ENCODE peak calls at places on chromosomes 4 and X, in ten cellular contexts. One of them, this sample, is unnamed.

GRCh38 chr4:125833-126232 is 1.5 kb downstream of the ZNF718 start:
- DNase-seq in cerebellar cortex: peak
- DNase-seq in HL-60: peak
- DNase-seq in activated naive CD4-positive, alpha-beta T cell: no peak
- DNase-seq in Calu3: no peak
- DNase-seq in heart right ventricle: no peak
- DNase-seq in C1 segment of cervical spinal cord: peak
- DNase-seq in stimulated activated CD8-positive, alpha-beta memory T cell treated with anti-CD3 and anti-CD28 coated beads, Interleukin-4, amount 100 ng/mL, for 1 hour: no peak
- DNase-seq in iPS-NIHi11: no peak
- DNase-seq in T-helper 9 cell: no peak
- DNase-seq in this sample: no peak

GRCh38 chr4:95363966-95364365 is 184.8 kb downstream of the UNC5C start:
- DNase-seq in HL-60: no peak
- DNase-seq in iPS-NIHi11: no peak
- DNase-seq in C1 segment of cervical spinal cord: no peak
- DNase-seq in stimulated activated CD8-positive, alpha-beta memory T cell treated with anti-CD3 and anti-CD28 coated beads, Interleukin-4, amount 100 ng/mL, for 1 hour: no peak
- DNase-seq in cerebellar cortex: no peak
- DNase-seq in T-helper 9 cell: no peak
- DNase-seq in activated naive CD4-positive, alpha-beta T cell: no peak
- DNase-seq in heart right ventricle: no peak
- DNase-seq in Calu3: peak
- DNase-seq in this sample: no peak

GRCh38 chrX:31232506-31232905 is 160.7 kb upstream of the FTHL17 start:
- DNase-seq in heart right ventricle: no peak
- DNase-seq in iPS-NIHi11: no peak
- DNase-seq in Calu3: no peak
- DNase-seq in stimulated activated CD8-positive, alpha-beta memory T cell treated with anti-CD3 and anti-CD28 coated beads, Interleukin-4, amount 100 ng/mL, for 1 hour: no peak
- DNase-seq in T-helper 9 cell: no peak
- DNase-seq in cerebellar cortex: peak
- DNase-seq in HL-60: no peak
- DNase-seq in activated naive CD4-positive, alpha-beta T cell: no peak
- DNase-seq in C1 segment of cervical spinal cord: peak
- DNase-seq in this sample: no peak

GRCh38 chrX:130682990-130683389 is 220.0 kb downstream of the ENOX2 start:
- DNase-seq in HL-60: no peak
- DNase-seq in iPS-NIHi11: no peak
- DNase-seq in heart right ventricle: no peak
- DNase-seq in C1 segment of cervical spinal cord: no peak
- DNase-seq in Calu3: no peak
- DNase-seq in cerebellar cortex: no peak
- DNase-seq in T-helper 9 cell: no peak
- DNase-seq in activated naive CD4-positive, alpha-beta T cell: no peak
- DNase-seq in stimulated activated CD8-positive, alpha-beta memory T cell treated with anti-CD3 and anti-CD28 coated beads, Interleukin-4, amount 100 ng/mL, for 1 hour: no peak
- DNase-seq in this sample: no peak

GRCh38 chrX:2863646-2864045 is 34.9 kb downstream of the GYG2 start:
- DNase-seq in iPS-NIHi11: peak
- DNase-seq in cerebellar cortex: no peak
- DNase-seq in stimulated activated CD8-positive, alpha-beta memory T cell treated with anti-CD3 and anti-CD28 coated beads, Interleukin-4, amount 100 ng/mL, for 1 hour: no peak
- DNase-seq in HL-60: no peak
- DNase-seq in heart right ventricle: no peak
- DNase-seq in T-helper 9 cell: no peak
- DNase-seq in activated naive CD4-positive, alpha-beta T cell: no peak
- DNase-seq in Calu3: no peak
- DNase-seq in C1 segment of cervical spinal cord: no peak
- DNase-seq in this sample: peak

GRCh38 chr4:122652379-122652778 is 31.5 kb upstream of the IL21 start:
- DNase-seq in cerebellar cortex: peak
- DNase-seq in heart right ventricle: no peak
- DNase-seq in Calu3: peak
- DNase-seq in stimulated activated CD8-positive, alpha-beta memory T cell treated with anti-CD3 and anti-CD28 coated beads, Interleukin-4, amount 100 ng/mL, for 1 hour: no peak
- DNase-seq in T-helper 9 cell: peak
- DNase-seq in C1 segment of cervical spinal cord: no peak
- DNase-seq in iPS-NIHi11: peak
- DNase-seq in activated naive CD4-positive, alpha-beta T cell: no peak
- DNase-seq in HL-60: peak
- DNase-seq in this sample: no peak

GRCh38 chr4:140856692-140857091 is 100.5 kb upstream of the TBC1D9 start:
- DNase-seq in iPS-NIHi11: peak
- DNase-seq in C1 segment of cervical spinal cord: no peak
- DNase-seq in Calu3: peak
- DNase-seq in T-helper 9 cell: no peak
- DNase-seq in HL-60: no peak
- DNase-seq in stimulated activated CD8-positive, alpha-beta memory T cell treated with anti-CD3 and anti-CD28 coated beads, Interleukin-4, amount 100 ng/mL, for 1 hour: no peak
- DNase-seq in cerebellar cortex: no peak
- DNase-seq in activated naive CD4-positive, alpha-beta T cell: no peak
- DNase-seq in heart right ventricle: peak
- DNase-seq in this sample: peak

GRCh38 chrX:48937065-48937907 is 18.5 kb upstream of the PIM2 start:
- DNase-seq in T-helper 9 cell: peak
- DNase-seq in activated naive CD4-positive, alpha-beta T cell: peak
- DNase-seq in iPS-NIHi11: peak
- DNase-seq in cerebellar cortex: no peak
- DNase-seq in stimulated activated CD8-positive, alpha-beta memory T cell treated with anti-CD3 and anti-CD28 coated beads, Interleukin-4, amount 100 ng/mL, for 1 hour: peak
- DNase-seq in C1 segment of cervical spinal cord: peak
- DNase-seq in HL-60: peak
- DNase-seq in heart right ventricle: peak
- DNase-seq in Calu3: no peak
- DNase-seq in this sample: peak

GRCh38 chrX:40831750-40832149 is 96.4 kb upstream of the MED14 start:
- DNase-seq in HL-60: no peak
- DNase-seq in Calu3: no peak
- DNase-seq in stimulated activated CD8-positive, alpha-beta memory T cell treated with anti-CD3 and anti-CD28 coated beads, Interleukin-4, amount 100 ng/mL, for 1 hour: no peak
- DNase-seq in heart right ventricle: no peak
- DNase-seq in cerebellar cortex: no peak
- DNase-seq in iPS-NIHi11: no peak
- DNase-seq in C1 segment of cervical spinal cord: no peak
- DNase-seq in T-helper 9 cell: no peak
- DNase-seq in activated naive CD4-positive, alpha-beta T cell: no peak
- DNase-seq in this sample: no peak

GRCh38 chrX:129572422-129572821 is 32.4 kb downstream of the OCRL start:
- DNase-seq in cerebellar cortex: no peak
- DNase-seq in stimulated activated CD8-positive, alpha-beta memory T cell treated with anti-CD3 and anti-CD28 coated beads, Interleukin-4, amount 100 ng/mL, for 1 hour: no peak
- DNase-seq in HL-60: no peak
- DNase-seq in heart right ventricle: no peak
- DNase-seq in C1 segment of cervical spinal cord: no peak
- DNase-seq in iPS-NIHi11: no peak
- DNase-seq in activated naive CD4-positive, alpha-beta T cell: no peak
- DNase-seq in Calu3: no peak
- DNase-seq in T-helper 9 cell: no peak
- DNase-seq in this sample: no peak

GRCh38 chr4:75623036-75623435 is 7.3 kb downstream of the CDKL2 start:
- DNase-seq in Calu3: no peak
- DNase-seq in iPS-NIHi11: no peak
- DNase-seq in C1 segment of cervical spinal cord: no peak
- DNase-seq in heart right ventricle: no peak
- DNase-seq in stimulated activated CD8-positive, alpha-beta memory T cell treated with anti-CD3 and anti-CD28 coated beads, Interleukin-4, amount 100 ng/mL, for 1 hour: no peak
- DNase-seq in HL-60: no peak
- DNase-seq in activated naive CD4-positive, alpha-beta T cell: no peak
- DNase-seq in T-helper 9 cell: no peak
- DNase-seq in cerebellar cortex: no peak
- DNase-seq in this sample: no peak